ENCODE peak calls at places on chromosomes 1 and 21, in ten cellular contexts. A is heart left ventricle, U is transverse colon, V is body of pancreas, F is colonic mucosa, Q is testis, Y is heart right ventricle, X is uterus, E is breast epithelium, M is left ventricle myocardium inferior. I is an unnamed sample. For H3K4me1, the result is how much of the 10 kb centered on the place peaks cover.

GRCh38 chr1:89962024-89962741 is 32.7 kb upstream of the ZNF326 start:
- DNase-seq in A (no peak), U (no peak), V (no peak), F (no peak), Q (no peak), Y (no peak), X (no peak), E (no peak), M (no peak), I (no peak)

GRCh38 chr21:36436829-36437744 is 42.8 kb downstream of the CLDN14 start:
- DNase-seq in A (no peak), U (no peak), V (no peak), F (no peak), Q (no peak), Y (no peak), X (no peak), E (no peak), M (no peak), I (no peak)

GRCh38 chr1:195150768-195151167 is 1457.5 kb downstream of the KCNT2 start:
- DNase-seq in A (no peak), U (no peak), V (no peak), F (no peak), Q (no peak), Y (no peak), X (no peak), E (no peak), M (no peak), I (no peak)

GRCh38 chr1:222105861-222106260 is 364.0 kb upstream of the DUSP10 start:
- DNase-seq in A (no peak), U (no peak), V (no peak), F (no peak), Q (no peak), Y (no peak), X (no peak), E (no peak), M (no peak), I (no peak)

GRCh38 chr1:36217667-36218066 is 6.6 kb upstream of the THRAP3 start:
- DNase-seq in A (no peak), U (no peak), V (no peak), F (no peak), Q (no peak), Y (no peak), X (no peak), E (no peak), M (no peak), I (no peak)

GRCh38 chr1:18883636-18884418 is 18.5 kb downstream of the ALDH4A1 start:
- DNase-seq in A (peak), U (peak), V (peak), F (peak), Q (peak), Y (peak), X (peak), E (peak), M (peak), I (peak)

GRCh38 chr1:177122869-177123268 is 41.6 kb downstream of the ASTN1 start:
- DNase-seq in A (no peak), U (no peak), V (no peak), F (no peak), Q (no peak), Y (no peak), X (no peak), E (no peak), M (no peak), I (no peak)

GRCh38 chr1:113041569-113042335 is 31.2 kb upstream of the LRIG2 start:
- DNase-seq in A (no peak), U (no peak), V (no peak), F (no peak), Q (peak), Y (no peak), X (no peak), E (no peak), M (no peak), I (peak)

GRCh38 chr1:13628711-13629110 is 45.1 kb downstream of the PDPN start:
- DNase-seq in A (no peak), U (no peak), V (no peak), F (no peak), Q (no peak), Y (no peak), X (no peak), E (no peak), M (no peak), I (peak)

GRCh38 chr21:41847066-41847804 is 31.9 kb downstream of the PRDM15 start:
- DNase-seq in A (no peak), U (no peak), V (no peak), F (no peak), Q (no peak), Y (no peak), X (no peak), E (no peak), M (no peak), I (no peak)
- TF ChIP-seq CTCF in A (no peak), U (no peak), V (no peak), F (no peak), Q (no peak), Y (no peak), X (no peak), E (no peak), M (no peak), I (peak)

GRCh38 chr1:155173478-155174333 is at the start of gene TRIM46:
- DNase-seq in A (no peak), U (peak), V (peak), F (peak), Q (no peak), Y (no peak), X (no peak), E (peak), M (no peak), I (no peak)

GRCh38 chr1:155175927-155176371 is 2.3 kb downstream of the TRIM46 start:
- DNase-seq in A (no peak), U (peak), V (peak), F (peak), Q (no peak), Y (no peak), X (peak), E (no peak), M (no peak), I (no peak)

GRCh38 chr1:155175281-155175926 is 1.8 kb downstream of the TRIM46 start:
- DNase-seq in A (no peak), U (peak), V (peak), F (peak), Q (no peak), Y (no peak), X (no peak), E (no peak), M (no peak), I (no peak)

GRCh38 chr1:155172732-155173477 is at the start of gene KRTCAP2:
- DNase-seq in A (peak), U (peak), V (peak), F (peak), Q (peak), Y (peak), X (peak), E (peak), M (peak), I (peak)

GRCh38 chr1:155174334-155175280 is 958 bp downstream of the TRIM46 start:
- DNase-seq in A (no peak), U (peak), V (peak), F (peak), Q (no peak), Y (no peak), X (no peak), E (peak), M (no peak), I (no peak)
- H3K27ac ChIP-seq in A (no peak), U (no peak), V (no peak), F (no peak), Q (no peak), Y (no peak), X (peak), E (no peak), M (no peak), I (no peak)

GRCh38 chr1:15955552-15955951 is 20.3 kb downstream of the ZBTB17 start:
- DNase-seq in A (no peak), U (no peak), V (no peak), F (no peak), Q (no peak), Y (no peak), X (no peak), E (no peak), M (no peak), I (no peak)
- H3K4me1 ChIP-seq in A (half or more), U (under half), V (under half), F (under half), Q (under half), Y (half or more), X (under half), E (under half), M (half or more), I (under half)

DNA sequence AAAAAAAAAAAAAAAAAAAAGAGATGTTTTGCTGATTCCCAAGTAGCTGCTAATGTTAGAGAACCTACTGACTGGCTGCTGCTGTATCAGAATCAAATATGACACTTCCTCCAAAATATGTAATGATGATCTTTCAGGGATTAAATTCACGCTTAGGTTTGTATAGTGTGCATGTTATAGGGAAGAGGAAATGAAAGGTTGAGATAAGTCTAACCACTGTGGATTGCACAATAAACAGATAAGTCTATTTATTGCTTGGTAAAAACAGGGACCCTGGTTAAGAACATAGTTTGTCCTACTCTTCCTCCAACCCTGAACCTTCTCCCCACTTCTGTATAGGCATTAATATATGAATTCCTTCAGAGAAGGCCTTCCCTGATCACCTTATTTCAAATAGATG is 13.2 kb downstream of the RC3H1 start:
- DNase-seq in A (no peak), U (no peak), V (no peak), F (no peak), Q (no peak), Y (no peak), X (no peak), E (no peak), M (no peak), I (no peak)
- TF ChIP-seq CTCF in A (no peak), U (no peak), V (no peak), F (no peak), Q (no peak), Y (no peak), X (no peak), E (no peak), M (no peak), I (no peak)

DNA sequence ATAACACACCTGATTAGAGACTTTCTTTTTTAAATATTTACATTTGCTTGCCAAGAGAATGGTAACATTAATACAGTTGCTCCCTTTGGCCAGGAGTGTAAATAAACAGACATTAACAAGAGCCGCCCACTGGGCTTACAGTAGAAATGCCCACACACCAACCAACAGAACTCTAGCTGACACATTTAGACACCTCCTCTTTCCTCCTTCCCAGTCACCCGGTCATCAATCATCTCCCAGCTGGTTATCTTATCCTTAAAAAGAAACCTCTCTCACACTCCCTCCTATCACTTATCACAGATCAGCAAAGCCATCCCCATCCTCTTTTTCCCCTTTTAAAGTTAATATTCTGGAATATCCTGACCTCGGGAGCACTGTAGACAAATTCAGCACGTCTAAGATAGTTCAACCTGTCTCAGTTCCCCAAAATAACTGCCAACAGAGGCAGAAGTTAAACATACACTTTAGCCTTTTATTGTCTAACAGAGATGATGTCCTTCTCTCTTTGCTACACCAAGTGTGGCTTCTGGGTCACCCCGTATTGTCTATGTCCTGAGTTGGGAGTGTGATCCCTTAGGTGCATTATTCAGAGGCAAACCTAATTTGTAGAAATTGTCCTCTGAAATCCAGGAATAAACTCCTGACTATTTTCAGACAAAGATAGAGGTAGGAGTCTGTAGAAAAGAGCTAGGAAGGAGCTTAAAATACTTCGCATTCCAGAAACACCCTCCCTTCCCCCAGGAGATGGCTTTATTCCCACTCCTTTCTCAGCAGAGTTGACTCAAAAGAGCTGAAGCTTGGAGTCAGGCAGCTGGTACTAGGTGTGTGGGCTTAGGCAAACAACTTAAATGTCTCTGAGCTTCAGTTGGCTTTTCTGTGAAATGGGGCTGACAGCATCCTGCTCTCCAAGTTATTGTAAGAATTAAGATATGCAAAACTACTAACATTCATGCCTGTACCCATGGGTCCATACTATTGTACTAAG is 8.8 kb downstream of the MYCL start:
- DNase-seq in A (no peak), U (no peak), V (peak), F (no peak), Q (no peak), Y (no peak), X (no peak), E (peak), M (no peak), I (peak)
- H3K27ac ChIP-seq in A (no peak), U (no peak), V (peak), F (no peak), Q (no peak), Y (no peak), X (no peak), E (peak), M (no peak), I (no peak)

GRCh38 chr1:39394598-39394997 is 96.8 kb upstream of the BMP8A start:
- DNase-seq in A (no peak), U (no peak), V (peak), F (peak), Q (no peak), Y (no peak), X (no peak), E (no peak), M (no peak), I (peak)

GRCh38 chr1:39392851-39393573 is 98.4 kb upstream of the BMP8A start:
- DNase-seq in A (no peak), U (no peak), V (no peak), F (no peak), Q (no peak), Y (no peak), X (no peak), E (no peak), M (no peak), I (no peak)

GRCh38 chr1:39394059-39394458 is 97.4 kb upstream of the BMP8A start:
- DNase-seq in A (no peak), U (no peak), V (no peak), F (no peak), Q (no peak), Y (no peak), X (no peak), E (no peak), M (no peak), I (no peak)

GRCh38 chr1:39391741-39392679 is 99.4 kb upstream of the BMP8A start:
- DNase-seq in A (peak), U (no peak), V (no peak), F (no peak), Q (peak), Y (no peak), X (peak), E (peak), M (no peak), I (peak)

DNA sequence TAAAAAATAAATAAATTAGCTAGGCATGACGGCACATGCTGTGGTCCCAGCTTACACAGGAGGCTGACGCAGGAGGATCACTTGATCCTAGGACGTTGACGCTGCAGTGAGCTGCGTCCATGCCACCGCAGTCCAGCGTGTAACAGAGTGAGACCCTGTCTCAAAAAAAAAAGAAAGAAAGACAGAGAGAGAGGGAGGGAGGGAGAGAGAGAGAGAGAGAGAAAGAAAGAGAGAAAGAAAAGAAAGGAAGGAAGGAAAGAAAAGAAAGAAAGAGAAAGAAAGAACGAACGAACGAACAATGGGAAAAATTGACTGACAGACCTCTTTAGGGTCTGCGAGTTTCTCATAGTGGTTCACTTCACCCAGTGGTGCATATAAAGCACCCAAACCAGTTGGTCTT is 97.8 kb upstream of the BMP8A start:
- DNase-seq in A (no peak), U (no peak), V (no peak), F (no peak), Q (no peak), Y (no peak), X (no peak), E (no peak), M (no peak), I (no peak)
- H3K4me1 ChIP-seq in A (half or more), U (under half), V (half or more), F (under half), Q (under half), Y (half or more), X (under half), E (under half), M (half or more), I (half or more)

I was measured in foreskin keratinocyte.